ENCODE peak calls at places on chromosomes 11 and 22, in eight cellular contexts. W is heart right ventricle, M is heart left ventricle, S is uterus, N is IMR-90, P is A549, I is Karpas-422, D is adrenal gland. E is an unnamed sample. For H3K4me1, the result is how much of the 10 kb centered on the place peaks cover.

GRCh38 chr11:65452806-65453490 is 30.4 kb downstream of the NEAT1 start:
- DNase-seq in W (no peak), P (no peak), S (peak), N (peak), M (no peak), D (peak), I (no peak), E (no peak)

GRCh38 chr22:27918351-27919221 is 470 bp downstream of the PITPNB start:
- DNase-seq in W (peak), P (peak), M (peak), N (peak), S (peak), I (peak), D (peak), E (peak)

GRCh38 chr11:48103621-48104561 is 112.7 kb upstream of the OR4B1 start:
- DNase-seq in P (no peak), D (no peak), N (peak), S (no peak), W (no peak), I (peak), M (no peak), E (no peak)

GRCh38 chr22:39351689-39352214 is 2.0 kb downstream of the SYNGR1 start:
- DNase-seq in M (no peak), W (no peak), S (no peak), P (no peak), I (peak), N (peak), D (no peak), E (no peak)

GRCh38 chr22:17191163-17191562 is 28.1 kb downstream of the ADA2 start:
- DNase-seq in D (no peak), P (no peak), M (no peak), S (no peak), W (no peak), N (peak), I (peak), E (no peak)

GRCh38 chr11:106872246-106872645 is 146.0 kb downstream of the GUCY1A2 start:
- DNase-seq in D (no peak), W (no peak), P (no peak), S (no peak), N (no peak), I (no peak), M (no peak), E (no peak)

GRCh38 chr22:50105529-50106100 is 15.8 kb downstream of the MOV10L1 start:
- DNase-seq in D (no peak), I (no peak), M (no peak), S (no peak), N (peak), P (no peak), W (no peak), E (no peak)

GRCh38 chr11:102850973-102851745 is 7.8 kb upstream of the MMP3 start:
- DNase-seq in S (no peak), W (no peak), D (no peak), P (no peak), I (no peak), N (peak), M (no peak), E (no peak)

GRCh38 chr11:107702109-107702660 is 9.7 kb downstream of the SLN start:
- DNase-seq in P (no peak), I (no peak), M (no peak), D (no peak), S (no peak), W (no peak), N (no peak), E (no peak)

GRCh38 chr11:125384825-125385224 is 111.2 kb downstream of the FEZ1 start:
- DNase-seq in S (no peak), I (no peak), W (no peak), N (no peak), M (no peak), D (no peak), P (no peak), E (no peak)

GRCh38 chr22:50271519-50271970 is 1.4 kb upstream of the MAPK11 start:
- DNase-seq in I (peak), S (peak), N (peak), M (peak), W (peak), D (no peak), P (no peak), E (peak)

GRCh38 chr11:359181-359714 is 10.1 kb upstream of the B4GALNT4 start:
- DNase-seq in D (no peak), I (no peak), W (no peak), M (no peak), S (peak), P (no peak), N (no peak), E (no peak)

GRCh38 chr22:44906999-44907644 is 102.7 kb downstream of the PHF21B start:
- DNase-seq in D (no peak), P (no peak), I (no peak), N (no peak), W (no peak), M (no peak), S (no peak), E (no peak)

GRCh38 chr11:112294688-112295340 is 34.2 kb upstream of the PLET1 start:
- DNase-seq in S (no peak), M (no peak), I (no peak), W (no peak), P (no peak), N (no peak), D (no peak), E (no peak)

GRCh38 chr11:44506375-44507016 is 59.0 kb upstream of the CD82 start:
- DNase-seq in N (no peak), D (no peak), P (no peak), M (no peak), W (no peak), S (no peak), I (no peak), E (no peak)

GRCh38 chr22:19043111-19044085 is 78.8 kb downstream of the DGCR2 start:
- DNase-seq in P (no peak), S (no peak), I (no peak), D (no peak), N (peak), W (no peak), M (no peak), E (no peak)

GRCh38 chr11:22624742-22625447 is 728 bp downstream of the FANCF start:
- DNase-seq in M (peak), S (peak), P (peak), D (peak), W (peak), N (peak), I (peak), E (peak)

GRCh38 chr11:1158681-1159525 is 1.1 kb downstream of the MUC5AC start:
- DNase-seq in I (no peak), N (no peak), D (no peak), W (no peak), M (no peak), P (no peak), S (no peak), E (no peak)

GRCh38 chr11:125990244-125990643 is 44.4 kb downstream of the VSIG10L2 start:
- DNase-seq in S (peak), D (peak), M (peak), W (no peak), N (peak), I (no peak), P (no peak), E (no peak)

GRCh38 chr11:77473001-77473800 is 693 bp downstream of the PAK1 start:
- DNase-seq in I (no peak), P (peak), S (peak), W (peak), D (peak), M (peak), N (no peak), E (peak)

DNA sequence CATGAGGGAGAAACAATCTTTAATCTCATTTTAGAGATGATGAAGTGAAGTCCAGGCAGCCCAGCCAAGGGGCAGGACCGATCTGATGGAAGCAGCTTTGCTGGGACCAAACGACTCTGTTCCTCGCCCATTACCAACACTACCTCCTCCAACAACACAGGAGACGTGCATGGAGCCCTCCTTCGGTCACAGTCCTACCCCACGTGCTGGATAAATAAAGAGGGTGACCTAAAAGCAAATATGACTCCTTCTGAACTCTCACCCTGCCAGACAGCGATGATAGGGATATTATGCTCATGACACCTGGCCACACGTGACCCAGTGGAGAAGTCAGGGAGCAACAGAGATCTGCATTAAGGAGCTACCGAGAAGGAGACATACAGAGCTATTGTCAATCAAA is 26.0 kb downstream of the SCGB1A1 start:
- DNase-seq in S (no peak), M (no peak), N (no peak), D (no peak), I (no peak), P (no peak), W (no peak), E (no peak)
- H3K4me3 ChIP-seq in S (peak), M (peak), N (no peak), D (peak), I (no peak), P (no peak), W (peak), E (peak)

GRCh38 chr11:2701898-2702434 is 2.2 kb upstream of the KCNQ1OT1 start:
- DNase-seq in D (no peak), W (no peak), I (no peak), S (no peak), N (no peak), P (no peak), M (no peak), E (peak)
- H3K4me1 ChIP-seq in D (under half), W (under half), I (half or more), S (under half), N (under half), P (under half), M (under half), E (under half)

GRCh38 chr11:131370901-131371790 is 731 bp downstream of the NTM start:
- DNase-seq in M (no peak), W (no peak), D (no peak), I (no peak), P (no peak), N (no peak), S (no peak), E (no peak)

GRCh38 chr11:131372243-131372930 is 2.0 kb downstream of the NTM start:
- DNase-seq in D (no peak), S (no peak), N (no peak), W (no peak), P (no peak), M (no peak), I (no peak), E (no peak)

GRCh38 chr11:131370090-131370751 is at the start of gene NTM:
- DNase-seq in M (peak), I (no peak), N (peak), S (no peak), P (no peak), D (peak), W (peak), E (peak)

GRCh38 chr11:131373326-131373725 is 2.9 kb downstream of the NTM start:
- DNase-seq in I (no peak), W (no peak), D (no peak), P (no peak), S (no peak), M (no peak), N (no peak), E (no peak)

GRCh38 chr11:131371791-131372104 is 1.3 kb downstream of the NTM start:
- DNase-seq in S (no peak), I (no peak), P (no peak), D (no peak), M (no peak), W (no peak), N (no peak), E (no peak)
- H3K4me3 ChIP-seq in S (no peak), I (no peak), P (no peak), D (no peak), M (no peak), W (no peak), N (no peak), E (peak)

GRCh38 chr11:67542169-67542568 is 18.9 kb upstream of the CABP2 start:
- DNase-seq in N (no peak), W (no peak), P (no peak), S (no peak), M (no peak), I (no peak), D (no peak), E (no peak)
- H3K4me1 ChIP-seq in N (under half), W (under half), P (under half), S (under half), M (under half), I (under half), D (under half), E (under half)

GRCh38 chr22:41041532-41041931 is 50.9 kb upstream of the EP300 start:
- DNase-seq in I (no peak), W (no peak), N (no peak), D (no peak), M (no peak), S (no peak), P (no peak), E (no peak)
- H3K4me3 ChIP-seq in I (no peak), W (no peak), N (no peak), D (no peak), M (no peak), S (no peak), P (no peak), E (no peak)

GRCh38 chr11:123903932-123904331 is 2.0 kb downstream of the OR8D4 start:
- DNase-seq in D (no peak), W (no peak), M (no peak), N (no peak), S (no peak), I (no peak), P (no peak), E (no peak)
- H3K4me1 ChIP-seq in D (under half), W (under half), M (under half), N (under half), S (under half), I (under half), P (under half), E (under half)

DNA sequence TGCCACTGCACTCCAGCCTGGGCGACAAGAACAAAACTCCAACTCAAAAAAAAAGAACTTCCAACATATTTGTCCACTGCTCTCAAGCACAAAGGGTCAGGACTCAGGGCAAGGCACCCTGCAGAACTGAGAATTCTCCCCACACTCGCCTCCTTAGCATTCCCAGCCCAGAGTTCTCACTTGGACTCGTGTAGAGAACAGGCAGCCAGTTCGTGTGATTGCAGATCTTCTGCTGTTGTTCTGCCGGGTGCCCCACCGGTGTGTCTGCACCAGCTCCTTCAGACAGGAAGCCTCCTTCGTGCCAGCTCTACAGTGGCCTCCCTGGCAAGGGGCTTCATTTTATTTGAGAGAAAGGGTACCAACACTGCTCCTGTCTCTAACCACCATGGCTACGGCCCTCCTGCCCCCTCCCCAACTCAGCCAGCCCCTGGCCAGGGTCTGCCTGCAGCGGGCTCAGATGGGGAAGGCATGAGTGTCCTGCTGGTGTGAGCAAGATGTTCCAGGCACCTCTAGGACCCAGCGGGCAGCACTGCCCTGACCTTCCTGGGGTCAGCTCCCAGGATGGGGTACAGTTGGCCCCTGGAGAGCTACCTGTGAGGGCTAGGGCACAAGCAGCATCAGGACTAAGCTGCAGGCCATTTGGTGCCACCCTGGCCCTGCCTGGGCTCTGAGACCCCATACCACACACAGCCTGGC is 19.5 kb upstream of the SCGB1A1 start:
- DNase-seq in I (no peak), P (no peak), S (peak), D (peak), N (no peak), W (no peak), M (peak), E (no peak)
- H3K4me3 ChIP-seq in I (no peak), P (no peak), S (no peak), D (no peak), N (no peak), W (no peak), M (no peak), E (no peak)

DNA sequence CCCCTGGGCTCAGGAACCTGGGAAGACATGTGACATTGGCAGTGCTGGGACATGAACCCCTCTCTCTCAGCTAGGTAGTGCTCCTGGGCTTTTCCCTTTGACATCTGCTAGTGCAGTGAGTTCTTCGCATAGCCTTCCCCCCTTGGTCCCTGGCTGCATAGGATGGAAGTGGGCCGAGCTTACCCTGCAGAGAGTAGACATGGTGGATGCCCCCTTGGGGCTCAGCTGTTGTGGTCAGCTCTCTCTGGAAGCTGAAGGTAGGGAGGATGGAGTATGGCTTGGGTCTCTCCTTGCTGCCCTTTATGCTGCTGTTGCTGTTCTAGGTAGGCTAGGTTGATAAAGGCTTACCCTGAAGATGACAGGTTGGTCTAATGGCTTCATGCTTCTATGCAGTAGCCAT is 92.1 kb downstream of the ZBTB16 start:
- DNase-seq in M (no peak), S (no peak), W (no peak), D (no peak), P (no peak), N (no peak), I (no peak), E (no peak)
- H3K4me1 ChIP-seq in M (half or more), S (under half), W (half or more), D (half or more), P (under half), N (under half), I (under half), E (half or more)

DNA sequence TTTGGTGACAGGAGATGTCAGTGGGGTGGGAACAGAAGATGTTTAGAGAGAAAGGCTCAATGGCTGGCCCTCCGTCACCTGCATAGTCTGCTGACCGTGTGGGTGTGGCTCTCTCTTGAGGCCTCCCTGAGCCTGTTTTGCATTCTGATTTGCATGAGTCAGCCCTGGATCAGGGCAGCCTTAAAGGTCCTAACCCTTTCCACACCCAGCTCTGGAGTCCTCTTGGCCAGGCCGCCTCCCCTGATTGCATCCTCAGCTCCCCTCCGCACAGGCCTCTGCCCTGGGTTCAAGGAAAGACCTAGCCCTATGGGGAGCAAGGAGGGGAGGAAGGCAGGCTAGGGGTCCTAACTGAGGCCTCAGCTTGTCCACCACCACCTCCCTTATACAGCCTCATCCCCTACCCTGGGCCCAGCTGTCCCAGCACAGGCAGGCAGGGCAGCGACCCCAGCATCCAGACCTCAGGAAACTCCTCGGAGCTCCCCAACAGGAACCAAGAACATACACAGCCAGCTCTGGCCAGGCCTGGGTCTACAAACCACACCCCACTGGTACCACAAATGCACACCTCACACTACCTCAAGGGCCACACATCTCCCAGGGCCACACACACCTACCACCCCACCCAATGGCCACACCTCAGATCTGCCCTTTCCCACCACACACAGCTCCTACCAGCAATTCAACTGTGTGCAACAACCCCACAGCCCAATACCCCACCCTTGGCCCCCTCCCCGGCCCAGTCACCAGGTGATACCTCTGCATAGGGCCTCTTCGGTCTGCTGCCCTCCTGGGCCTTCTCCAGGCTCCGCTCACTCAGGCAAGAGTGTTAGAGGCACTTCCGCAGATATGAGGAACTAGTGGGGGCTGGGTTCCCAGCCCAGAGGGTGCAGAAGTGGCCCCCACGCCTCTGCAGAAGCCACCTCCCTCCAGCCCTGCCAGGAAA is 13.7 kb downstream of the ARAP1 start:
- DNase-seq in S (no peak), W (no peak), P (no peak), D (no peak), M (peak), I (peak), N (peak), E (no peak)
- H3K4me3 ChIP-seq in S (no peak), W (no peak), P (no peak), D (peak), M (peak), I (peak), N (no peak), E (peak)

DNA sequence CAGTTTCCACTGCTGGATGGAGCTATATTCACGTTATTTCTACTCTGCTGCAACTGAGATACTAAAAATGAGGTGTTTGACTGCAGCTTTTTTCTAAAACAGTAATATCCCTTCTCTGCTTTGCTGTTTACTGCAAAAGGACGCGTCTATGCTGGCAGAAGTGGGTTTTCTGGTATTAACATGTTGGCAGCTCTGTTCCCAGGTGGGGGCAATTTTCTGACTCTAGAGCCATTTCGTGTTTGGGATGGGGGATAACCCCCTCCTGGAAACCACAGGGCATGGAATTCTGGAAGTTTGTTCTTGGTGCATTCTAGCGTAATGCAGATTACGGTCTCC is 4.9 kb downstream of the GRK2 start:
- DNase-seq in P (no peak), N (no peak), I (no peak), W (no peak), D (no peak), M (no peak), S (no peak), E (no peak)
- H3K4me1 ChIP-seq in P (under half), N (under half), I (half or more), W (half or more), D (half or more), M (half or more), S (under half), E (half or more)